ENCODE peak calls at places on chromosomes 3 and 15, in six cellular contexts. I, O, W, C, G and Q are unnamed samples.

GRCh38 chr3:156536524-156537316 is 18.2 kb downstream of the SSR3 start:
- DNase-seq in I (no peak), O (no peak), W (no peak), C (peak), G (no peak), Q (no peak)

GRCh38 chr15:79524531-79524930 is 92.4 kb downstream of the MINAR1 start:
- DNase-seq in I (no peak), O (no peak), W (no peak), C (no peak), G (no peak), Q (no peak)

GRCh38 chr3:13787533-13787932 is 92.3 kb downstream of the WNT7A start:
- DNase-seq in I (no peak), O (no peak), W (no peak), C (no peak), G (no peak), Q (no peak)

GRCh38 chr15:60928987-60929386 is 300.1 kb downstream of the RORA start:
- DNase-seq in I (no peak), O (no peak), W (no peak), C (no peak), G (no peak), Q (no peak)

GRCh38 chr3:112773864-112774263 is 72.8 kb downstream of the CD200R1L start:
- DNase-seq in I (peak), O (no peak), W (no peak), C (no peak), G (peak), Q (no peak)

GRCh38 chr3:54197509-54197908 is 75.2 kb downstream of the CACNA2D3 start:
- DNase-seq in I (no peak), O (no peak), W (no peak), C (no peak), G (no peak), Q (no peak)

GRCh38 chr3:11530153-11530721 is 113.5 kb downstream of the VGLL4 start:
- DNase-seq in I (peak), O (no peak), W (peak), C (peak), G (no peak), Q (no peak)

GRCh38 chr3:189748046-189748445 is 116.9 kb downstream of the TP63 start:
- DNase-seq in I (no peak), O (no peak), W (no peak), C (no peak), G (no peak), Q (no peak)

GRCh38 chr3:193921480-193921879 is 214.5 kb upstream of the HES1 start:
- DNase-seq in I (no peak), O (no peak), W (no peak), C (no peak), G (no peak), Q (no peak)

GRCh38 chr3:101963902-101964362 is 114.6 kb downstream of the NFKBIZ start:
- DNase-seq in I (peak), O (no peak), W (no peak), C (peak), G (no peak), Q (no peak)

GRCh38 chr15:67107014-67107812 is 41.8 kb downstream of the SMAD3 start:
- DNase-seq in I (peak), O (no peak), W (peak), C (peak), G (no peak), Q (no peak)

GRCh38 chr15:57596978-57597377 is 5.3 kb downstream of the MYZAP start:
- DNase-seq in I (no peak), O (no peak), W (no peak), C (no peak), G (no peak), Q (no peak)

GRCh38 chr3:99532246-99532645 is 106.1 kb upstream of the COL8A1 start:
- DNase-seq in I (peak), O (no peak), W (peak), C (peak), G (no peak), Q (peak)

GRCh38 chr3:9033867-9034266 is 70.6 kb upstream of the RAD18 start:
- DNase-seq in I (no peak), O (no peak), W (no peak), C (no peak), G (no peak), Q (no peak)

GRCh38 chr3:10817506-10817905 is 1.5 kb downstream of the SLC6A11 start:
- DNase-seq in I (no peak), O (no peak), W (no peak), C (no peak), G (no peak), Q (no peak)